ENCODE peak calls at places on chromosome 3, in five cellular contexts. One of them, this sample, is unnamed.

GRCh38 chr3:71680588-71680987 is 44.6 kb downstream of the EIF4E3 start:
- DNase-seq in HuH-7: no peak
- DNase-seq in activated T-helper 1 cell treated with anti-CD3 and anti-CD28 coated beads, Interleukin-12 subunit alpha, Interleukin-12 subunit beta, Interleukin-2, Interleukin-4 antibody, amounts not matched to agents 30 ng/mL and 10 ng/mL and 1 ng/mL, durations not matched to agents 14 hours and 24 hours and 36 hours: no peak
- DNase-seq in frontal cortex: no peak
- DNase-seq in head of caudate nucleus: no peak
- DNase-seq in this sample: no peak

GRCh38 chr3:188108703-188109412 is 45.1 kb upstream of the LPP start:
- DNase-seq in head of caudate nucleus: no peak
- DNase-seq in activated T-helper 1 cell treated with anti-CD3 and anti-CD28 coated beads, Interleukin-12 subunit alpha, Interleukin-12 subunit beta, Interleukin-2, Interleukin-4 antibody, amounts not matched to agents 30 ng/mL and 10 ng/mL and 1 ng/mL, durations not matched to agents 14 hours and 24 hours and 36 hours: no peak
- DNase-seq in frontal cortex: no peak
- DNase-seq in HuH-7: no peak
- DNase-seq in this sample: no peak

GRCh38 chr3:58725326-58725853 is 58.8 kb upstream of the FAM3D start:
- DNase-seq in activated T-helper 1 cell treated with anti-CD3 and anti-CD28 coated beads, Interleukin-12 subunit alpha, Interleukin-12 subunit beta, Interleukin-2, Interleukin-4 antibody, amounts not matched to agents 30 ng/mL and 10 ng/mL and 1 ng/mL, durations not matched to agents 14 hours and 24 hours and 36 hours: no peak
- DNase-seq in HuH-7: no peak
- DNase-seq in head of caudate nucleus: no peak
- DNase-seq in frontal cortex: no peak
- DNase-seq in this sample: no peak

GRCh38 chr3:101902041-101902440 is 52.7 kb downstream of the NFKBIZ start:
- DNase-seq in activated T-helper 1 cell treated with anti-CD3 and anti-CD28 coated beads, Interleukin-12 subunit alpha, Interleukin-12 subunit beta, Interleukin-2, Interleukin-4 antibody, amounts not matched to agents 30 ng/mL and 10 ng/mL and 1 ng/mL, durations not matched to agents 14 hours and 24 hours and 36 hours: no peak
- DNase-seq in HuH-7: no peak
- DNase-seq in head of caudate nucleus: no peak
- DNase-seq in frontal cortex: no peak
- DNase-seq in this sample: no peak

GRCh38 chr3:128379768-128380167 is 86.9 kb downstream of the DNAJB8 start:
- DNase-seq in HuH-7: no peak
- DNase-seq in head of caudate nucleus: no peak
- DNase-seq in frontal cortex: no peak
- DNase-seq in activated T-helper 1 cell treated with anti-CD3 and anti-CD28 coated beads, Interleukin-12 subunit alpha, Interleukin-12 subunit beta, Interleukin-2, Interleukin-4 antibody, amounts not matched to agents 30 ng/mL and 10 ng/mL and 1 ng/mL, durations not matched to agents 14 hours and 24 hours and 36 hours: no peak
- DNase-seq in this sample: no peak

GRCh38 chr3:179671709-179672337 is 19.0 kb downstream of the USP13 start:
- DNase-seq in head of caudate nucleus: no peak
- DNase-seq in activated T-helper 1 cell treated with anti-CD3 and anti-CD28 coated beads, Interleukin-12 subunit alpha, Interleukin-12 subunit beta, Interleukin-2, Interleukin-4 antibody, amounts not matched to agents 30 ng/mL and 10 ng/mL and 1 ng/mL, durations not matched to agents 14 hours and 24 hours and 36 hours: no peak
- DNase-seq in frontal cortex: no peak
- DNase-seq in HuH-7: no peak
- DNase-seq in this sample: no peak

GRCh38 chr3:126136428-126137220 is 43.8 kb downstream of the ALDH1L1 start:
- DNase-seq in head of caudate nucleus: peak
- DNase-seq in activated T-helper 1 cell treated with anti-CD3 and anti-CD28 coated beads, Interleukin-12 subunit alpha, Interleukin-12 subunit beta, Interleukin-2, Interleukin-4 antibody, amounts not matched to agents 30 ng/mL and 10 ng/mL and 1 ng/mL, durations not matched to agents 14 hours and 24 hours and 36 hours: no peak
- DNase-seq in frontal cortex: no peak
- DNase-seq in HuH-7: no peak
- DNase-seq in this sample: no peak

GRCh38 chr3:124084398-124084881 is 92.5 kb upstream of the ROPN1 start:
- DNase-seq in frontal cortex: no peak
- DNase-seq in head of caudate nucleus: no peak
- DNase-seq in HuH-7: no peak
- DNase-seq in activated T-helper 1 cell treated with anti-CD3 and anti-CD28 coated beads, Interleukin-12 subunit alpha, Interleukin-12 subunit beta, Interleukin-2, Interleukin-4 antibody, amounts not matched to agents 30 ng/mL and 10 ng/mL and 1 ng/mL, durations not matched to agents 14 hours and 24 hours and 36 hours: no peak
- DNase-seq in this sample: no peak

GRCh38 chr3:111924283-111924682 is 54.5 kb upstream of the ABHD10 start:
- DNase-seq in activated T-helper 1 cell treated with anti-CD3 and anti-CD28 coated beads, Interleukin-12 subunit alpha, Interleukin-12 subunit beta, Interleukin-2, Interleukin-4 antibody, amounts not matched to agents 30 ng/mL and 10 ng/mL and 1 ng/mL, durations not matched to agents 14 hours and 24 hours and 36 hours: no peak
- DNase-seq in HuH-7: no peak
- DNase-seq in frontal cortex: no peak
- DNase-seq in head of caudate nucleus: no peak
- DNase-seq in this sample: no peak

GRCh38 chr3:43998374-43998840 is 243.3 kb upstream of the TOPAZ1 start:
- DNase-seq in HuH-7: no peak
- DNase-seq in frontal cortex: no peak
- DNase-seq in head of caudate nucleus: no peak
- DNase-seq in activated T-helper 1 cell treated with anti-CD3 and anti-CD28 coated beads, Interleukin-12 subunit alpha, Interleukin-12 subunit beta, Interleukin-2, Interleukin-4 antibody, amounts not matched to agents 30 ng/mL and 10 ng/mL and 1 ng/mL, durations not matched to agents 14 hours and 24 hours and 36 hours: no peak
- DNase-seq in this sample: no peak

GRCh38 chr3:32969656-32970055 is 18.2 kb downstream of the CCR4 start:
- DNase-seq in activated T-helper 1 cell treated with anti-CD3 and anti-CD28 coated beads, Interleukin-12 subunit alpha, Interleukin-12 subunit beta, Interleukin-2, Interleukin-4 antibody, amounts not matched to agents 30 ng/mL and 10 ng/mL and 1 ng/mL, durations not matched to agents 14 hours and 24 hours and 36 hours: no peak
- DNase-seq in head of caudate nucleus: no peak
- DNase-seq in HuH-7: peak
- DNase-seq in frontal cortex: no peak
- DNase-seq in this sample: no peak

GRCh38 chr3:56725175-56725574 is 42.1 kb upstream of the TASOR start:
- DNase-seq in HuH-7: no peak
- DNase-seq in activated T-helper 1 cell treated with anti-CD3 and anti-CD28 coated beads, Interleukin-12 subunit alpha, Interleukin-12 subunit beta, Interleukin-2, Interleukin-4 antibody, amounts not matched to agents 30 ng/mL and 10 ng/mL and 1 ng/mL, durations not matched to agents 14 hours and 24 hours and 36 hours: peak
- DNase-seq in head of caudate nucleus: no peak
- DNase-seq in frontal cortex: no peak
- DNase-seq in this sample: peak

GRCh38 chr3:8839607-8840325 is 70.4 kb upstream of the OXTR start:
- DNase-seq in activated T-helper 1 cell treated with anti-CD3 and anti-CD28 coated beads, Interleukin-12 subunit alpha, Interleukin-12 subunit beta, Interleukin-2, Interleukin-4 antibody, amounts not matched to agents 30 ng/mL and 10 ng/mL and 1 ng/mL, durations not matched to agents 14 hours and 24 hours and 36 hours: no peak
- DNase-seq in head of caudate nucleus: no peak
- DNase-seq in HuH-7: no peak
- DNase-seq in frontal cortex: no peak
- DNase-seq in this sample: no peak

GRCh38 chr3:14262212-14262611 is 83.6 kb downstream of the LSM3 start:
- DNase-seq in HuH-7: no peak
- DNase-seq in activated T-helper 1 cell treated with anti-CD3 and anti-CD28 coated beads, Interleukin-12 subunit alpha, Interleukin-12 subunit beta, Interleukin-2, Interleukin-4 antibody, amounts not matched to agents 30 ng/mL and 10 ng/mL and 1 ng/mL, durations not matched to agents 14 hours and 24 hours and 36 hours: no peak
- DNase-seq in head of caudate nucleus: no peak
- DNase-seq in frontal cortex: no peak
- DNase-seq in this sample: no peak

GRCh38 chr3:191809326-191809949 is 348.5 kb downstream of the PYDC2 start:
- DNase-seq in frontal cortex: no peak
- DNase-seq in activated T-helper 1 cell treated with anti-CD3 and anti-CD28 coated beads, Interleukin-12 subunit alpha, Interleukin-12 subunit beta, Interleukin-2, Interleukin-4 antibody, amounts not matched to agents 30 ng/mL and 10 ng/mL and 1 ng/mL, durations not matched to agents 14 hours and 24 hours and 36 hours: no peak
- DNase-seq in HuH-7: no peak
- DNase-seq in head of caudate nucleus: no peak
- DNase-seq in this sample: no peak